ENCODE peak calls at places on chromosomes 1 and 21, in six cellular contexts. G is HCT116, K is AG10803, T is ovary, Q is suprapubic skin, X is psoas muscle. L is an unnamed sample.

GRCh38 chr1:101022294-101022693 is 3.3 kb downstream of the DPH5 start:
- DNase-seq in X (no peak), T (no peak), K (peak), G (no peak), Q (no peak), L (no peak)

GRCh38 chr1:113508364-113509164 is 118.2 kb downstream of the MAGI3 start:
- DNase-seq in T (no peak), G (no peak), Q (no peak), K (no peak), X (no peak), L (no peak)

GRCh38 chr1:33686551-33686950 is 177.3 kb upstream of the HMGB4 start:
- DNase-seq in Q (no peak), K (no peak), G (no peak), T (no peak), X (no peak), L (no peak)

GRCh38 chr21:31136891-31137290 is 98.6 kb upstream of the KRTAP19-8 start:
- DNase-seq in K (peak), Q (no peak), T (no peak), G (no peak), X (no peak), L (no peak)

GRCh38 chr1:236502579-236502971 is 21.2 kb upstream of the LGALS8 start:
- DNase-seq in Q (no peak), K (peak), G (no peak), X (no peak), T (no peak), L (peak)

GRCh38 chr1:207713529-207713928 is 38.3 kb upstream of the CD46 start:
- DNase-seq in T (no peak), Q (no peak), X (no peak), K (no peak), G (no peak), L (no peak)

GRCh38 chr1:91559838-91560514 is 59.3 kb downstream of the CDC7 start:
- DNase-seq in G (no peak), K (no peak), Q (no peak), T (no peak), X (no peak), L (no peak)

GRCh38 chr1:64133036-64133435 is 70.4 kb upstream of the UBE2U start:
- DNase-seq in X (no peak), G (peak), T (no peak), K (peak), Q (no peak), L (peak)

GRCh38 chr1:173453982-173454381 is 23.2 kb upstream of the PRDX6 start:
- DNase-seq in Q (no peak), K (peak), X (no peak), T (no peak), G (no peak), L (no peak)

GRCh38 chr1:115976062-115976899 is at the start of gene SLC22A15:
- DNase-seq in T (peak), X (peak), Q (peak), G (no peak), K (peak), L (peak)

GRCh38 chr1:87093286-87093685 is 178.9 kb downstream of the HS2ST1 start:
- DNase-seq in T (no peak), K (no peak), Q (no peak), G (no peak), X (no peak), L (no peak)

GRCh38 chr1:24875976-24876609 is 54.0 kb downstream of the RUNX3 start:
- DNase-seq in K (no peak), G (no peak), T (no peak), Q (peak), X (no peak), L (no peak)

GRCh38 chr1:206503591-206504362 is 3.6 kb upstream of the RASSF5 start:
- DNase-seq in T (no peak), X (peak), G (peak), Q (peak), K (peak), L (peak)

GRCh38 chr1:61297887-61298286 is 215.5 kb downstream of the NFIA start:
- DNase-seq in X (no peak), Q (no peak), G (no peak), K (no peak), T (no peak), L (no peak)

GRCh38 chr1:19430121-19431068 is 54.9 kb downstream of the CAPZB start:
- DNase-seq in Q (peak), X (no peak), K (peak), G (peak), T (peak), L (peak)

GRCh38 chr1:51758310-51758709 is 120.2 kb downstream of the NRDC start:
- DNase-seq in K (no peak), X (no peak), T (no peak), G (no peak), Q (no peak), L (no peak)

GRCh38 chr1:3777647-3778589 is 5.4 kb downstream of the SMIM1 start:
- DNase-seq in Q (no peak), K (no peak), T (no peak), X (no peak), G (no peak), L (no peak)

GRCh38 chr1:209364716-209365115 is 218.8 kb upstream of the CAMK1G start:
- DNase-seq in X (no peak), T (no peak), K (no peak), G (no peak), Q (no peak), L (no peak)

GRCh38 chr1:15364740-15365139 is 44.9 kb upstream of the EFHD2 start:
- DNase-seq in K (no peak), T (no peak), X (no peak), Q (no peak), G (no peak), L (no peak)

GRCh38 chr1:225866061-225866844 is 15.9 kb downstream of the TMEM63A start:
- DNase-seq in X (no peak), T (no peak), K (peak), Q (no peak), G (no peak), L (peak)

GRCh38 chr1:116179886-116180474 is 68.8 kb downstream of the MAB21L3 start:
- DNase-seq in T (no peak), Q (no peak), G (no peak), K (no peak), X (no peak), L (no peak)

GRCh38 chr1:23209765-23210164 is 7.5 kb downstream of the HTR1D start:
- DNase-seq in T (no peak), X (no peak), G (no peak), Q (no peak), K (no peak), L (no peak)

GRCh38 chr1:23208527-23208926 is 8.8 kb downstream of the HTR1D start:
- DNase-seq in X (no peak), K (no peak), G (no peak), T (no peak), Q (no peak), L (no peak)

GRCh38 chr1:23210963-23211362 is 6.3 kb downstream of the HTR1D start:
- DNase-seq in T (no peak), K (no peak), X (no peak), G (no peak), Q (no peak), L (no peak)

GRCh38 chr1:23211955-23212354 is 5.3 kb downstream of the HTR1D start:
- DNase-seq in G (no peak), T (no peak), X (no peak), K (no peak), Q (no peak), L (no peak)

GRCh38 chr1:23210351-23210785 is 6.9 kb downstream of the HTR1D start:
- DNase-seq in K (no peak), T (no peak), X (no peak), Q (no peak), G (peak), L (no peak)
- TF ChIP-seq CTCF in K (no peak), T (no peak), X (no peak), Q (no peak), G (peak), L (no peak)

GRCh38 chr1:17183388-17184160 is 21.4 kb upstream of the PADI1 start:
- DNase-seq in G (no peak), T (no peak), K (no peak), X (no peak), Q (no peak), L (no peak)

GRCh38 chr1:17184822-17185484 is 20.0 kb upstream of the PADI1 start:
- DNase-seq in X (no peak), G (no peak), K (no peak), Q (no peak), T (peak), L (no peak)

GRCh38 chr1:17185485-17185860 is 19.5 kb upstream of the PADI1 start:
- DNase-seq in X (no peak), G (no peak), K (no peak), T (peak), Q (no peak), L (no peak)

GRCh38 chr1:17184161-17184665 is 20.7 kb upstream of the PADI1 start:
- DNase-seq in Q (no peak), X (no peak), T (no peak), K (peak), G (no peak), L (no peak)

DNA sequence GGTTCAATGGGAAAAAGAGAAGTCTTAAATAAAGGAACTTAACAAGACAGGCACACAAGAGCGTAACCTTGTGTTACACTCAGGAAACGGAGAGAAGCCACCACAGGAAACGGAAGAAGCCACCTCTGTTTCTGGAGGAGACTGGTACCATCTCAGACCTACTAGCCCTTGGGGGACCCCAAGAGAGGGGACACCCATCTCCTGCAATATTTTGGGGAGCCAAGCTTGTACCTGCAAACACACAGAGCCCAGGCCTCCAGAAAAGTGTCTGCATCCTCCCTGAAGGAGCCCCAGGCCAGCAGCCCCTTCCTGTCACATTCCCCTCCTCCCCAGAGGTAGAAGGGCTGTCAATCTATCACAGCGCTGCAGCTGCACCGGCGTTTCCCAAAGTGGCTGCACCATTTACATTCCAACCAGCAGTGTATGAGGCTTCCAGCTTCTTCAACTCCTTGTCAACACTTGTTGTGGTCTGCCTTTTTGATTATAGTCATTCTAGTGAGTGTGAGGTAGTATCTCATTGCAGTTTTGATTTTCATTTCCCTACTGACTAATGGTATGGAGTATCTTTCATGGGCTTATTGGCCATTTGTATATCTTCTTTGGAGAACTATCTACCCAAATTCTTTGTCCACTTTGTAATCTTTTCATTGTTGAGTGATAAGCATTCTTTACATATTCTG is 23.0 kb upstream of the PADI1 start:
- DNase-seq in X (no peak), T (no peak), Q (no peak), K (no peak), G (no peak), L (no peak)
- H3K4me3 ChIP-seq in X (no peak), T (no peak), Q (no peak), K (no peak), G (no peak), L (no peak)

GRCh38 chr1:48870596-48870995 is 93.9 kb upstream of the BEND5 start:
- DNase-seq in G (no peak), X (no peak), T (no peak), K (no peak), Q (no peak), L (no peak)

GRCh38 chr1:48864913-48865312 is 88.2 kb upstream of the BEND5 start:
- DNase-seq in K (no peak), X (no peak), Q (no peak), T (no peak), G (no peak), L (no peak)

GRCh38 chr1:48873944-48874343 is 97.3 kb upstream of the BEND5 start:
- DNase-seq in K (peak), X (no peak), T (no peak), Q (no peak), G (no peak), L (peak)

GRCh38 chr1:48869116-48869893 is 92.6 kb upstream of the BEND5 start:
- DNase-seq in Q (no peak), K (peak), X (no peak), G (no peak), T (no peak), L (no peak)
- TF ChIP-seq CTCF in Q (no peak), K (peak), X (no peak), G (peak), T (no peak), L (no peak)

DNA sequence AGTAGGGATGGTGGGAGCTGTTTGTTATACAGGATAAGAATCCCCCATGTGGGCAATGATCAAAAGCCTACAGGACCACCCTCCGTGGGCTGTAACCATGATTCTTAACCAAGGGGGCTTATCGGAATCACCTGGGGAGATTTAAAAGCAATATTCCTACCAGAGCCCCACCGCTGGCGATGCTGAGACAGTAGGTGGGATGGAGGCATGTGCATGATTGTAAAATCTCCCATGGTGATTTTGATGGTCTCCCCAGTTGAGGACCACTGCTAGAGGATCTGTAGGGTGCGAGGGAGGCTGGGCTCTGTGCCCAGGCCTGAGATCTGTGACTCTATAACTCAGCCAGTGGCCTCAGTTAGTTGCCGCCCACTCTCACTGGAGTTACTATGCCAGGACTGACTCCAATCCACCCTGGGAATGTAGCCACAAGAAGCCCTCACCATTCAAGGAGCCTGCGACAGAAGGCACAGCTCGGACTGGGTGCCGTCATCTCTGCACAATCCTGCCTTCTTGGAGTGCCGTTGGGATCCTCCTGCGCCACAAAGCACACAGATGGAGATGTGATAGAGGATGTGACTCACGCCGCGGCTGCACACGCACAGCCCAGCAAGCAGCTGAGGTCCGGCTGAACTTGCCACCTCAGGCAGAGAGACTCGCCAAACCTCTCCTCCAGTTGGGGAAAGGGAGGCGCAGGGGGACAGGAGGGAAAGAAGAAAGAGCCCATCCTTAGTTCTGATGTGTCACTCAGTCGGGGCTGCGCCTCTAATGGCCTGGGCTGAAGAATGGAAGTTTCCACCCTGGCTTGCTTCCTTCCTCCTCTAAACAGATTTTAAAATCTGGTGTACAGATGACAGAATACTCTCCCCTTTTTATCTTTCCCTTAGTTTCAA is 26.5 kb downstream of the AKNAD1 start:
- DNase-seq in X (peak), K (peak), T (no peak), G (peak), Q (peak), L (peak)
- H3K4me3 ChIP-seq in X (peak), K (peak), T (no peak), G (peak), Q (peak), L (peak)

GRCh38 chr21:45555251-45555556 is 13.0 kb upstream of the SLC19A1 start:
- DNase-seq in Q (no peak), K (no peak), G (no peak), T (no peak), X (no peak), L (no peak)

GRCh38 chr21:45557611-45558043 is 15.4 kb upstream of the SLC19A1 start:
- DNase-seq in X (no peak), G (no peak), Q (peak), K (no peak), T (peak), L (no peak)

GRCh38 chr21:45555557-45556301 is 13.5 kb upstream of the SLC19A1 start:
- DNase-seq in K (peak), G (peak), Q (peak), T (peak), X (peak), L (peak)

GRCh38 chr21:45556645-45557601 is 14.7 kb upstream of the SLC19A1 start:
- DNase-seq in G (no peak), X (no peak), T (peak), Q (peak), K (no peak), L (no peak)

DNA sequence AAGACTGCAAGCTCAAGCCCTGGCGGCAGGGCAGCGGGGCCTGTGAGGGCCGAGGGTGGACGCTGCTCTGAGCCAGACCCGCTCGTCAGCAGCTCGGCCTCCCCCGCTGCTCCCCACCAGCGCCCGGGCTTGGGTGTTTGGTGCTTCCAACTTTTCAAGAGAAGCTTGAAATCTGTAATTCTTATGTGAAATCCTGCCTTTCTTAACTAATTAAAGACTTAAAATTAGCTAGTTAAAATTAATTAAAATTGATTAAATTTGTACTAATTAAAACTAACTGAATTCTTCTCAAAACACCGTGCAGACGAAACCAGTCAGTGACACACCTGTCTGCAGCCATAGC is 14.0 kb upstream of the SLC19A1 start:
- DNase-seq in G (no peak), Q (no peak), X (no peak), K (no peak), T (no peak), L (no peak)
- TF ChIP-seq CTCF in G (no peak), Q (no peak), X (no peak), K (no peak), T (no peak), L (no peak)

DNA sequence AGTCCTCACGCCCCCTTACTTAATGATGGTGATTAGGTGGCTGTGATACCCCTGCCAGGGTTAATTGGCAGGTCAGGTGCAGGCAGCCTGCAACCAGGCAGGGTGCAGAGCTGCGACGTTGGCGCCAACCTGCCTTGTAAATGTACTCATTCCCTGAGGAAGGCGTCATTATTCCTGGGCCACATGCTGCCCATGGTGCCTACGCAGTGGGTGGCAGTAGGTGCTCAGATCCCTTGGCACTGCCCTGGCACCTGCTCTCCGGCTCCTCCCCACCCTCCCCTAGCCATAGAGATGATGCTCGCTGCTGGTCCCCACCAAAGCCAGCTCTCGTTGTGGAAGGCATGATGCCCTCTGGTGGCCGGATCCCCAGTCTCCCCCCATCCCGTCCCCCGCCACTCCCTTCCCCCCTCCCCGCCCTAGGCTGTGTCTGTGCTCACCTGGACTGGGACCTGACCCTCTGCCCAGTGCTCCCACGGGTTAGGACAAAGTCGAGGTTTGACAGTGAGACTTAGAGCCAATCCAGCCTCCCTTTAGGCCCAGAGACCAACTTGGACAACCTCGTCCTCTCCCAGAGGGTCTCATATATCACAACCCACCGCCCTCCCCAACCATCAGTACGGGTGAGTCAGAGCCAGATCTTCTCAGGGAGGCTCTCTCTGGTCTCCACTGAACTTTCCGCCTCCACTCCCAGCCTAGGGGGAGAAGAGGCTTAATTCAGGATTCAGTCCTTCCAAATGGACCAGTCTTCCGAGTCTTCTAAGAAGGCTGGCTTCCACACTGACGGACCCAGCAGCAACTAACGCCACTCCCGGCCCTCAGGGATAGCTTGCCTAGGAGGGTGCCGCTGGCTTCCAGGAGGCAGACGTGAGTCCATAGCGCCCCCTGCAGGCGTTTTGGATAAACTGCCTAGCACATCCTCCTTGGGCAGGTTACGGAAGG is 5.7 kb downstream of the KRTCAP2 start:
- DNase-seq in T (peak), X (peak), K (peak), G (peak), Q (peak), L (peak)
- H3K4me3 ChIP-seq in T (no peak), X (peak), K (no peak), G (peak), Q (no peak), L (no peak)

GRCh38 chr1:167375949-167376348 is 142.4 kb downstream of the CD247 start:
- DNase-seq in Q (no peak), G (no peak), X (no peak), T (no peak), K (no peak), L (no peak)

GRCh38 chr1:167369933-167370332 is 148.4 kb downstream of the CD247 start:
- DNase-seq in Q (no peak), X (no peak), K (no peak), G (no peak), T (no peak), L (no peak)

GRCh38 chr1:167373398-167373797 is 144.9 kb downstream of the CD247 start:
- DNase-seq in Q (no peak), K (peak), T (no peak), X (no peak), G (no peak), L (peak)

GRCh38 chr1:167374014-167374413 is 144.3 kb downstream of the CD247 start:
- DNase-seq in Q (no peak), T (no peak), G (no peak), X (no peak), K (no peak), L (no peak)
- TF ChIP-seq CTCF in Q (peak), T (no peak), G (no peak), X (no peak), K (no peak), L (no peak)

DNA sequence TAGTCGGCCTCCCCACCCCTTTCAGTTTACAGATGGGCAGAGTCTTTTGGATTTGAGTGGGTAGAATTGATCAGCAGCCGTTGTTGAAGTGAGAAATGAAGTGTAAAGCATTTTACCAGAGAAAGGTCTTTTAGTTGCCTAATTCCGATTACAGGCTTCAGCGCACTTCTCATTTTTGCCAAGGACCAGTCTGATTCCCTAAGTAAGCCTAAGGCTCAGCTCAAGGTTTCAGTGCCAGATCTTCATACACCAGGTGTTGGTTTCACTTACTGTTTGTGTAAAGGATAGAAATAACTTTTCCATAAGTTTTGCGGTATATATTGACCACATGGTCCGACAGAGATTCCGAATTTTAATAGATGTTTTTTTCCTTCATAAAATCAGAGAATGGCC is 83.9 kb upstream of the BMP8A start:
- DNase-seq in X (no peak), Q (no peak), G (no peak), T (no peak), K (no peak), L (no peak)
- H3K4me3 ChIP-seq in X (peak), Q (no peak), G (peak), T (no peak), K (no peak), L (no peak)

L was measured in foreskin fibroblast.